ENCODE peak calls at places on chromosomes 1 and 21, in eight cellular contexts. O is epithelial cell of esophagus; T is fibroblast of pulmonary artery; R is fibroblast of villous mesenchyme; H is endothelial cell; U is cardiac muscle cell; P is uterus; V is CD4-positive, alpha-beta T cell. Y is an unnamed sample.

GRCh38 chr1:2927995-2928732 is 93.1 kb upstream of the ACTRT2 start:
- DNase-seq in H (no peak), T (no peak), R (no peak), V (no peak), P (no peak), U (no peak), O (no peak), Y (no peak)

GRCh38 chr1:3899776-3900149 is 309 bp downstream of the C1orf174 start:
- DNase-seq in U (no peak), P (no peak), T (no peak), R (no peak), V (no peak), O (no peak), H (peak), Y (no peak)

GRCh38 chr1:160375788-160376524 is 9.1 kb downstream of the NHLH1 start:
- DNase-seq in P (no peak), U (peak), R (peak), O (no peak), T (no peak), H (no peak), V (no peak), Y (peak)

GRCh38 chr21:42341776-42342542 is 8.8 kb downstream of the TFF2 start:
- DNase-seq in T (no peak), V (no peak), U (no peak), R (no peak), O (no peak), H (no peak), P (no peak), Y (no peak)

GRCh38 chr1:109639063-109639840 is 16.6 kb upstream of the GSTM4 start:
- DNase-seq in O (no peak), U (no peak), R (no peak), H (no peak), V (no peak), P (no peak), T (no peak), Y (no peak)

GRCh38 chr1:110187139-110187890 is 22.8 kb upstream of the KCNC4 start:
- DNase-seq in U (peak), T (peak), H (no peak), R (no peak), P (no peak), V (no peak), O (peak), Y (no peak)

GRCh38 chr21:24369278-24369677 is 1238.0 kb downstream of the MRPL39 start:
- DNase-seq in P (no peak), U (no peak), V (no peak), T (no peak), R (no peak), O (no peak), H (no peak), Y (no peak)

GRCh38 chr1:159214149-159214760 is 9.6 kb downstream of the ACKR1 start:
- DNase-seq in O (peak), U (peak), R (peak), V (peak), H (peak), P (no peak), T (peak), Y (peak)

GRCh38 chr21:34598931-34599400 is 15.9 kb downstream of the RCAN1 start:
- DNase-seq in V (no peak), T (no peak), P (no peak), H (no peak), O (peak), R (peak), U (no peak), Y (no peak)

GRCh38 chr1:151472852-151473731 is 13.8 kb upstream of the POGZ start:
- DNase-seq in V (peak), T (peak), U (peak), H (peak), R (peak), P (peak), O (peak), Y (peak)

GRCh38 chr1:208006258-208006920 is 95.5 kb upstream of the CD34 start:
- DNase-seq in P (no peak), O (no peak), T (peak), U (peak), H (no peak), R (no peak), V (no peak), Y (no peak)

GRCh38 chr1:22121421-22121911 is 21.4 kb downstream of the WNT4 start:
- DNase-seq in U (no peak), O (no peak), R (no peak), H (no peak), P (peak), V (no peak), T (no peak), Y (no peak)

GRCh38 chr1:21397813-21398188 is 42.1 kb upstream of the NBPF3 start:
- DNase-seq in V (no peak), R (no peak), P (no peak), H (no peak), O (no peak), T (no peak), U (peak), Y (peak)

GRCh38 chr1:222301653-222302052 is 246.3 kb downstream of the HHIPL2 start:
- DNase-seq in T (no peak), V (no peak), R (no peak), P (no peak), H (no peak), U (no peak), O (no peak), Y (no peak)

GRCh38 chr1:202397256-202397655 is 48.8 kb downstream of the PPP1R12B start:
- DNase-seq in P (no peak), U (no peak), O (no peak), V (no peak), T (no peak), H (no peak), R (no peak), Y (no peak)

GRCh38 chr1:223654083-223654482 is 11.4 kb downstream of the CAPN8 start:
- DNase-seq in T (no peak), O (peak), U (no peak), V (no peak), H (no peak), R (no peak), P (no peak), Y (no peak)

GRCh38 chr1:226649780-226650179 is 89.3 kb downstream of the ITPKB start:
- DNase-seq in H (peak), U (peak), R (peak), P (no peak), O (peak), V (no peak), T (peak), Y (peak)

GRCh38 chr1:223887724-223888428 is 42.1 kb upstream of the TP53BP2 start:
- DNase-seq in R (peak), U (peak), O (peak), P (peak), H (no peak), T (peak), V (no peak), Y (no peak)

GRCh38 chr1:53891021-53891420 is 1.4 kb upstream of the YIPF1 start:
- DNase-seq in P (no peak), H (no peak), U (no peak), O (no peak), V (no peak), T (no peak), R (no peak), Y (no peak)

GRCh38 chr1:107122241-107122640 is 18.6 kb upstream of the NTNG1 start:
- DNase-seq in V (no peak), U (no peak), R (no peak), H (no peak), O (no peak), P (no peak), T (no peak), Y (no peak)

GRCh38 chr1:244969355-244970235 is 105.3 kb upstream of the HNRNPU start:
- DNase-seq in R (peak), V (peak), T (peak), H (peak), P (peak), U (peak), O (peak), Y (peak)

GRCh38 chr1:160104520-160104885 is 6.1 kb upstream of the IGSF8 start:
- DNase-seq in V (no peak), P (no peak), O (no peak), R (no peak), H (no peak), U (no peak), T (no peak), Y (no peak)

GRCh38 chr1:39576016-39576657 is 453 bp downstream of the PABPC4 start:
- DNase-seq in R (peak), U (peak), H (peak), T (no peak), V (peak), P (no peak), O (peak), Y (peak)

GRCh38 chr1:200380589-200381021 is 29.2 kb downstream of the ZNF281 start:
- DNase-seq in U (no peak), O (no peak), R (no peak), H (no peak), P (no peak), V (no peak), T (no peak), Y (peak)

GRCh38 chr1:50967416-50968020 is 2.5 kb upstream of the CDKN2C start:
- DNase-seq in O (no peak), T (no peak), U (no peak), R (peak), P (no peak), V (no peak), H (no peak), Y (no peak)

GRCh38 chr1:243851765-243852164 is 1.7 kb upstream of the AKT3 start:
- DNase-seq in V (no peak), R (no peak), H (no peak), U (no peak), T (no peak), O (no peak), P (no peak), Y (no peak)

GRCh38 chr1:165815725-165816124 is 11.7 kb upstream of the UCK2 start:
- DNase-seq in U (peak), O (peak), H (no peak), T (peak), V (no peak), R (peak), P (no peak), Y (no peak)

GRCh38 chr21:41972511-41973205 is 18.8 kb upstream of the C2CD2 start:
- DNase-seq in H (no peak), P (no peak), O (no peak), U (no peak), V (no peak), R (no peak), T (no peak), Y (no peak)

GRCh38 chr1:81142099-81142776 is 658.5 kb upstream of the ADGRL2 start:
- DNase-seq in U (peak), R (peak), V (no peak), P (no peak), H (no peak), O (peak), T (peak), Y (no peak)

GRCh38 chr1:173134800-173135199 is 72.3 kb downstream of the TNFSF4 start:
- DNase-seq in V (no peak), U (no peak), O (peak), P (no peak), R (no peak), H (no peak), T (no peak), Y (no peak)
- TF ChIP-seq CTCF in V (no peak), U (no peak), O (no peak), P (no peak), R (no peak), H (no peak), T (no peak), Y (no peak)

DNA sequence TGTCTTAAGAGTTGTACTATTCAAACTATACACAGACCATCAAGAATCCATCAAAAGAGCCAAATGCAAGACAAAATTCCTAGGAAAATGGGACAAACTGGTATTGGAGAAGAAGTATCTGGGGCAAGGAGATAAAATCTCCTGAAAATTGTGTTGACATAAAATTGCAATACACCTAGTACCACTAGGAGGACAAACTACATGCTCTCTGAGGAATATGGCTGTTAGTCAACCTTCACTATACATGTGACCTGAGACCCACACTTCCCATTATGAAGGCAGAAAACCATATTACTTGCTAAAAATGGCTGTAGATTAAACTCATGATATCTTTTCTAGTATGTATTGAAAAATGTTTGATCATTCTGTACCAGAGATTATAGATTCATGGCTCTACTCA is 30.0 kb downstream of the IRF2BP2 start:
- DNase-seq in H (no peak), O (peak), T (peak), V (no peak), P (no peak), U (no peak), R (no peak), Y (no peak)
- TF ChIP-seq CTCF in H (peak), O (peak), T (peak), V (peak), P (no peak), U (peak), R (peak), Y (peak)

DNA sequence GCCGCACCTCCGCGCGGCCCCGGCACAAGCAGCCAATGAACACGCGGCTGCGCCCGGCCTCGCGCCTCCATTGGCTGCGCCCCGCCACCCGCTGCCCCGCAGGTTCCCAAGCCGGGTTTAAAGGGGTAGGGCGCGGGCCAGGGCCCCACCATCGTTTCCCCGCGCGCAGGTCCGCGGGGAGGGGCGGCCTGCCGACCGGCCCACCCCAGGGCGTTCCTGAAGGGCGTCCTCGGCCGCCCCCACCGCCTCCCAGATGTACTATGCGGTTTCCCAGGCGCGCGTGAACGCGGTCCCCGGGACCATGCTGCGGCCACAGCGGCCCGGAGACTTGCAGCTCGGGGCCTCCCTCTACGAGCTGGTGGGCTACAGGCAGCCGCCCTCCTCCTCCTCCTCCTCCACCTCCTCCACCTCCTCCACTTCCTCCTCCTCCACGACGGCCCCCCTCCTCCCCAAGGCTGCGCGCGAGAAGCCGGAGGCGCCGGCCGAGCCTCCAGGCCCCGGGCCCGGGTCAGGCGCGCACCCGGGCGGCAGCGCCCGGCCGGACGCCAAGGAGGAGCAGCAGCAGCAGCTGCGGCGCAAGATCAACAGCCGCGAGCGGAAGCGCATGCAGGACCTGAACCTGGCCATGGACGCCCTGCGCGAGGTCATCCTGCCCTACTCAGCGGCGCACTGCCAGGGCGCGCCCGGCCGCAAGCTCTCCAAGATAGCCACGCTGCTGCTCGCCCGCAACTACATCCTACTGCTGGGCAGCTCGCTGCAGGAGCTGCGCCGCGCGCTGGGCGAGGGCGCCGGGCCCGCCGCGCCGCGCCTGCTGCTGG is at the start of gene OLIG1:
- DNase-seq in V (no peak), P (no peak), T (peak), O (peak), H (peak), R (peak), U (peak), Y (peak)
- TF ChIP-seq CTCF in V (no peak), P (no peak), T (no peak), O (no peak), H (no peak), R (no peak), U (no peak), Y (no peak)

DNA sequence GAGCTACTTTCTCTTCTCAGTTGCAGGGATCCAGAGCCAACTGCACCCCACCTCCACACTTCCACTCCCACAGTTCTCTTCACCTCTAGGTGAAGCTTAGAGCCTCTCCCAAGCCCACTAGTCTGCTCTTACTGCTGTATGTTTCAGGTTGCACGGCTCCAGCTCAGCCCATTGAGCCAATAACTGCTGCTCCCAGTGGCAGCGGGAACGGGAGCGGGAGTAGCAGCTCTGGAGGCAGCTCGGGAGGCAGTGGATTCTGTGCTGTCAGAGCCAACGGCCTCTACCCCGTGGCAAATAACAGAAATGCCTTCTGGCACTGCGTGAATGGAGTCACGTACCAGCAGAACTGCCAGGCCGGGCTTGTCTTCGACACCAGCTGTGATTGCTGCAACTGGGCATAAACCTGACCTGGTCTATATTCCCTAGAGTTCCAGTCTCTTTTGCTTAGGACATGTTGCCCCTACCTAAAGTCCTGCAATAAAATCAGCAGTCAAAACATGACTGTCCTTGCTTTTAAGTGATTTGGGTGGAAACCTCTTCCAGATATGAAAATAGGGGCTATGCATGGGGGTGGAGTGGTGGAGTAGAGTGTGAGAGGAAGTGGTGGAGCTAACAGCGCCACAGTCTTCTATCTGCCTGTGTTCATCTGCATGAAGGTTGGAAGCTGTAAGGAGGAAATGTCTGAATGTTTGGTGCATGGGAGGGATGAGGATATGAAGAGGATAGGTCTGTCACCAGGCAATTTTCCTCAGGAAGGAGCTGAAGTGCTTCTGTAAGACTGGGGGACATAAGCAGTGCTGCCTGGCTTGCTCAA is 29.6 kb downstream of the CHIA start:
- DNase-seq in O (no peak), T (no peak), U (no peak), P (no peak), R (no peak), V (no peak), H (no peak), Y (no peak)
- TF ChIP-seq CTCF in O (no peak), T (no peak), U (no peak), P (no peak), R (no peak), V (no peak), H (no peak), Y (no peak)

GRCh38 chr1:31955917-31956736 is 18.0 kb upstream of the PTP4A2 start:
- DNase-seq in T (peak), V (peak), P (peak), H (peak), O (peak), U (peak), R (peak), Y (peak)
- TF ChIP-seq CTCF in T (peak), V (no peak), P (no peak), H (no peak), O (peak), U (peak), R (peak), Y (peak)

DNA sequence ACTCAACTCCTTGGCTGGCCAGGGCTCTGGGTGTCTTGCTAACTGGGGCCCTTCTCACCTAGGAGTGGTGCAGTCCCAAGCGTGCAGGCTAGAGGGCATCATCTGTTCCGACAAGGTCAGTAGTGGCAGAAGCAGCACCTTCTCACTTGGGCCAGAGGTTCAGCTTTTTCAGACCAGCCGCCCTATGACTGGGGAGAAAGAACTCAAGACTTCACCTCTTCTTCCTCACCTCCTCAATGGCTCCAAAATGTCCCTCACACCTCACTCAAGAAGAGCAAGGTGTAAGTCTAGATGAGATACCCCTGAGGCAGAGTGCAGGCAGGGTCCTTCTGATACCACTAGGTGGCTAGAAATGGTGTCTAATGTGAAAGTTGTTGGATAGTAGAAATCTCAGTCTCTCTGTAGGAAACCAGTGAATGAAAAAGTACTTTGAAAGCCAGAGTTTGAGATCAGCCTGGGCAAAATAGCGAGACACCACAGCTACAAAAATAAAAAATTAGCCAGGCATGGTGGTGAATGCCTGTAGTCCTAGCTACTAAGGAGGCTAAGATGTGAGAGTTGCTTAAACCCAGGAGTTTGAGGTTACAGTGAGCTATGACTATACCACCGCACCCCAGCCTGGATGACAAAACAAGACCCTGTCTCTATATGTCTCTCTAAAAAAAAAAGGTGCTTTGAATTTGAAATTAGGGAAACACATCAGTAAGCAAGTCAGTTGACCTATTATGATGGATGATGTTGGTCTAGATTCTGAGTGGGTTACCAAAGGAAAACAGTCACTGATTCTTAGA is 8.6 kb upstream of the IL20 start:
- DNase-seq in T (no peak), R (no peak), U (no peak), P (no peak), H (no peak), O (no peak), V (no peak), Y (peak)
- TF ChIP-seq CTCF in T (peak), R (peak), U (peak), P (no peak), H (peak), O (no peak), V (peak), Y (peak)

GRCh38 chr21:23152130-23152529 is 2153.9 kb downstream of the NCAM2 start:
- DNase-seq in V (no peak), O (no peak), T (no peak), R (no peak), H (no peak), P (no peak), U (no peak), Y (no peak)
- TF ChIP-seq CTCF in V (no peak), O (no peak), T (no peak), R (no peak), H (no peak), P (no peak), U (no peak), Y (no peak)

GRCh38 chr1:25017436-25018109 is 87.5 kb upstream of the RUNX3 start:
- DNase-seq in T (peak), O (peak), V (no peak), R (peak), U (no peak), H (no peak), P (no peak), Y (no peak)
- TF ChIP-seq CTCF in T (peak), O (no peak), V (no peak), R (no peak), U (no peak), H (no peak), P (no peak), Y (no peak)

Y was measured in activated CD8-positive, alpha-beta T cell treated with anti-CD3 and anti-CD28 coated beads for 36 hours.